ENCODE peak calls at places on chromosomes 13 and 19, in five cellular contexts. R is CD8-positive, alpha-beta T cell; Q is H9; B is endodermal cell; W is colonic mucosa. M is an unnamed sample.

GRCh38 chr19:6791237-6791636 is 18.7 kb downstream of the VAV1 start:
- DNase-seq in B (no peak), Q (no peak), W (no peak), R (no peak), M (no peak)

GRCh38 chr19:43132696-43133095 is 50.2 kb upstream of the PSG2 start:
- DNase-seq in B (no peak), Q (no peak), W (no peak), R (no peak), M (no peak)

GRCh38 chr13:106151056-106151699 is 384.3 kb downstream of the EFNB2 start:
- DNase-seq in W (peak), R (no peak), B (no peak), Q (no peak), M (no peak)

GRCh38 chr13:44718467-44718866 is 142.3 kb upstream of the TSC22D1 start:
- DNase-seq in R (no peak), W (no peak), B (peak), Q (no peak), M (no peak)

GRCh38 chr13:59677966-59678814 is 485.5 kb downstream of the DIAPH3 start:
- DNase-seq in B (no peak), R (no peak), Q (no peak), W (no peak), M (peak)

GRCh38 chr19:8209965-8210659 is 942 bp downstream of the CERS4 start:
- DNase-seq in R (no peak), W (no peak), B (peak), Q (no peak), M (no peak)

GRCh38 chr13:28494537-28494860 is 429 bp downstream of the FLT1 start:
- DNase-seq in Q (no peak), R (no peak), B (no peak), W (no peak), M (no peak)

GRCh38 chr19:33064117-33064777 is 441 bp downstream of the RHPN2 start:
- DNase-seq in R (peak), Q (peak), B (peak), W (peak), M (no peak)

GRCh38 chr19:37953576-37954303 is 46.7 kb downstream of the SIPA1L3 start:
- DNase-seq in R (no peak), B (no peak), W (no peak), Q (no peak), M (no peak)

GRCh38 chr13:106184778-106185177 is 350.7 kb downstream of the EFNB2 start:
- DNase-seq in Q (no peak), R (no peak), B (no peak), W (no peak), M (no peak)

GRCh38 chr13:27830010-27830409 is 37.7 kb downstream of the GSX1 start:
- DNase-seq in R (peak), W (peak), B (peak), Q (peak), M (peak)

GRCh38 chr19:28871099-28871725 is 341.7 kb downstream of the UQCRFS1 start:
- DNase-seq in Q (no peak), W (no peak), R (no peak), B (no peak), M (no peak)

GRCh38 chr13:41782086-41782485 is 178.8 kb downstream of the VWA8 start:
- DNase-seq in B (no peak), W (no peak), R (no peak), Q (no peak), M (no peak)

GRCh38 chr19:47725759-47726401 is 12.7 kb downstream of the EHD2 start:
- DNase-seq in Q (no peak), R (no peak), B (no peak), W (no peak), M (peak)

GRCh38 chr19:7888145-7888825 is at the start of gene LRRC8E:
- DNase-seq in Q (peak), W (peak), R (no peak), B (peak), M (no peak)

GRCh38 chr13:47897411-47898050 is 103.5 kb downstream of the SUCLA2 start:
- DNase-seq in R (no peak), Q (peak), W (no peak), B (peak), M (no peak)

GRCh38 chr13:33644607-33645543 is 173.1 kb upstream of the RFC3 start:
- DNase-seq in B (no peak), W (no peak), R (no peak), Q (no peak), M (no peak)

GRCh38 chr13:51191743-51192142 is 30.5 kb upstream of the FAM124A start:
- DNase-seq in Q (no peak), W (no peak), B (no peak), R (no peak), M (no peak)

GRCh38 chr13:50149143-50149703 is 134.0 kb downstream of the KCNRG start:
- DNase-seq in Q (no peak), W (no peak), B (no peak), R (no peak), M (no peak)

GRCh38 chr13:29125934-29126424 is 305.8 kb downstream of the MTUS2 start:
- DNase-seq in R (no peak), W (no peak), B (no peak), Q (no peak), M (peak)

GRCh38 chr13:107457686-107458085 is 757.6 kb downstream of the LIG4 start:
- DNase-seq in R (no peak), B (no peak), W (no peak), Q (no peak), M (no peak)

GRCh38 chr13:35927554-35927953 is 203.6 kb downstream of the DCLK1 start:
- DNase-seq in B (no peak), R (no peak), W (peak), Q (no peak), M (no peak)

GRCh38 chr19:3179739-3180293 is 1.2 kb downstream of the S1PR4 start:
- DNase-seq in R (no peak), W (no peak), B (no peak), Q (peak), M (peak)

GRCh38 chr19:2327773-2328400 is 499 bp downstream of the LSM7 start:
- DNase-seq in B (peak), R (peak), W (peak), Q (peak), M (peak)

GRCh38 chr19:34481861-34482379 is 362 bp downstream of the WTIP start:
- DNase-seq in W (no peak), B (peak), R (no peak), Q (no peak), M (no peak)

GRCh38 chr13:45615501-45616101 is at the start of gene ERICH6B:
- DNase-seq in W (no peak), B (peak), Q (peak), R (no peak), M (peak)

GRCh38 chr13:106847049-106847448 is 279.1 kb upstream of the ARGLU1 start:
- DNase-seq in Q (no peak), R (no peak), W (no peak), B (no peak), M (no peak)

GRCh38 chr13:46523972-46524737 is 28.8 kb upstream of the LRCH1 start:
- DNase-seq in B (no peak), W (no peak), Q (no peak), R (no peak), M (no peak)

GRCh38 chr19:47272448-47273312 is 2.0 kb upstream of the INAFM1 start:
- DNase-seq in B (peak), R (no peak), Q (no peak), W (peak), M (no peak)

GRCh38 chr19:35755550-35756371 is 1.1 kb downstream of the HSPB6 start:
- DNase-seq in B (peak), R (peak), Q (peak), W (peak), M (no peak)

GRCh38 chr19:18657590-18658365 is 20.9 kb downstream of the KLHL26 start:
- DNase-seq in B (peak), W (no peak), R (no peak), Q (peak), M (no peak)

GRCh38 chr13:64248371-64249065 is 2832.9 kb upstream of the PCDH20 start:
- DNase-seq in W (no peak), R (no peak), Q (no peak), B (no peak), M (no peak)

GRCh38 chr13:87777395-87777794 is 106.2 kb downstream of the SLITRK5 start:
- DNase-seq in R (no peak), B (peak), W (no peak), Q (no peak), M (no peak)
- TF ChIP-seq CTCF in R (no peak), B (peak), W (no peak), Q (peak), M (no peak)

GRCh38 chr19:5137571-5138124 is 168.7 kb downstream of the KDM4B start:
- DNase-seq in R (peak), Q (peak), W (no peak), B (peak), M (no peak)
- TF ChIP-seq CTCF in R (no peak), Q (peak), W (no peak), B (peak), M (no peak)

GRCh38 chr13:24691381-24691780 is 11.2 kb downstream of the ATP12A start:
- DNase-seq in R (no peak), W (no peak), Q (no peak), B (no peak), M (no peak)

GRCh38 chr13:24692541-24692940 is 12.3 kb downstream of the ATP12A start:
- DNase-seq in R (no peak), W (no peak), Q (no peak), B (no peak), M (no peak)

GRCh38 chr13:24698686-24699085 is 18.5 kb downstream of the ATP12A start:
- DNase-seq in W (no peak), B (no peak), Q (no peak), R (no peak), M (no peak)

GRCh38 chr13:24694907-24695306 is 14.7 kb downstream of the ATP12A start:
- DNase-seq in R (no peak), B (no peak), W (no peak), Q (no peak), M (no peak)

GRCh38 chr13:24693862-24694471 is 13.8 kb downstream of the ATP12A start:
- DNase-seq in R (no peak), W (peak), Q (peak), B (peak), M (peak)
- TF ChIP-seq CTCF in R (peak), W (peak), Q (peak), B (peak), M (peak)

GRCh38 chr19:41366089-41366488 is 2.1 kb upstream of the B9D2 start:
- DNase-seq in B (peak), W (no peak), R (no peak), Q (no peak), M (no peak)
- TF ChIP-seq CTCF in B (peak), W (no peak), R (no peak), Q (peak), M (no peak)

M was measured in HL-60.